ENCODE peak calls at places on chromosomes 1 and 21, in ten cellular contexts. One of them, this sample, is unnamed.

GRCh38 chr21:25956993-25957714 is 213.4 kb downstream of the APP start:
- DNase-seq in endodermal cell: no peak
- DNase-seq in fibroblast of mammary gland: peak; percentile 90
- DNase-seq in activated CD8-positive, alpha-beta T cell treated with anti-CD3 and anti-CD28 coated beads for 36 hours: no peak
- DNase-seq in PC-3: peak; percentile 36
- DNase-seq in left ventricle myocardium inferior: no peak
- DNase-seq in RWPE1: no peak
- DNase-seq in B cell: no peak
- DNase-seq in upper lobe of right lung: no peak
- DNase-seq in heart right ventricle: no peak
- DNase-seq in this sample: no peak

GRCh38 chr1:49052102-49052501 is 275.4 kb upstream of the BEND5 start:
- DNase-seq in endodermal cell: no peak
- DNase-seq in fibroblast of mammary gland: no peak
- DNase-seq in activated CD8-positive, alpha-beta T cell treated with anti-CD3 and anti-CD28 coated beads for 36 hours: no peak
- DNase-seq in PC-3: no peak
- DNase-seq in left ventricle myocardium inferior: no peak
- DNase-seq in RWPE1: no peak
- DNase-seq in B cell: no peak
- DNase-seq in upper lobe of right lung: no peak
- DNase-seq in heart right ventricle: no peak
- DNase-seq in this sample: no peak

GRCh38 chr1:203359010-203359571 is 8.2 kb upstream of the FMOD start:
- DNase-seq in endodermal cell: no peak
- DNase-seq in fibroblast of mammary gland: peak; percentile 60
- DNase-seq in activated CD8-positive, alpha-beta T cell treated with anti-CD3 and anti-CD28 coated beads for 36 hours: no peak
- DNase-seq in PC-3: no peak
- DNase-seq in left ventricle myocardium inferior: no peak
- DNase-seq in RWPE1: no peak
- DNase-seq in B cell: no peak
- DNase-seq in upper lobe of right lung: no peak
- DNase-seq in heart right ventricle: no peak
- DNase-seq in this sample: no peak

GRCh38 chr1:9388628-9389184 is 96.0 kb downstream of the SPSB1 start:
- DNase-seq in endodermal cell: no peak
- DNase-seq in fibroblast of mammary gland: peak; percentile 63
- DNase-seq in activated CD8-positive, alpha-beta T cell treated with anti-CD3 and anti-CD28 coated beads for 36 hours: no peak
- DNase-seq in PC-3: peak; percentile 53
- DNase-seq in left ventricle myocardium inferior: no peak
- DNase-seq in RWPE1: peak; percentile 48
- DNase-seq in B cell: no peak
- DNase-seq in upper lobe of right lung: no peak
- DNase-seq in heart right ventricle: peak; percentile 38
- DNase-seq in this sample: no peak

GRCh38 chr1:24929876-24930702 is at the start of gene RUNX3:
- DNase-seq in endodermal cell: peak; percentile 85
- DNase-seq in fibroblast of mammary gland: no peak
- DNase-seq in activated CD8-positive, alpha-beta T cell treated with anti-CD3 and anti-CD28 coated beads for 36 hours: peak; percentile 92
- DNase-seq in PC-3: peak; percentile 51
- DNase-seq in left ventricle myocardium inferior: peak; percentile 54
- DNase-seq in RWPE1: no peak
- DNase-seq in B cell: peak; percentile 93
- DNase-seq in upper lobe of right lung: peak; percentile 88
- DNase-seq in heart right ventricle: peak; percentile 70
- DNase-seq in this sample: no peak

GRCh38 chr1:4796999-4797375 is 142.6 kb downstream of the AJAP1 start:
- DNase-seq in endodermal cell: no peak
- DNase-seq in fibroblast of mammary gland: no peak
- DNase-seq in activated CD8-positive, alpha-beta T cell treated with anti-CD3 and anti-CD28 coated beads for 36 hours: no peak
- DNase-seq in PC-3: no peak
- DNase-seq in left ventricle myocardium inferior: no peak
- DNase-seq in RWPE1: no peak
- DNase-seq in B cell: no peak
- DNase-seq in upper lobe of right lung: peak; percentile 51
- DNase-seq in heart right ventricle: no peak
- DNase-seq in this sample: no peak

GRCh38 chr1:52904590-52905375 is 16.8 kb downstream of the ECHDC2 start:
- DNase-seq in endodermal cell: peak; percentile 91
- DNase-seq in fibroblast of mammary gland: peak; percentile 36
- DNase-seq in activated CD8-positive, alpha-beta T cell treated with anti-CD3 and anti-CD28 coated beads for 36 hours: peak; percentile 67
- DNase-seq in PC-3: peak; percentile 37
- DNase-seq in left ventricle myocardium inferior: no peak
- DNase-seq in RWPE1: peak; percentile 66
- DNase-seq in B cell: no peak
- DNase-seq in upper lobe of right lung: no peak
- DNase-seq in heart right ventricle: no peak
- DNase-seq in this sample: no peak

GRCh38 chr1:236502972-236503639 is 20.7 kb upstream of the LGALS8 start:
- DNase-seq in endodermal cell: peak; percentile 89
- DNase-seq in fibroblast of mammary gland: peak; percentile 58
- DNase-seq in activated CD8-positive, alpha-beta T cell treated with anti-CD3 and anti-CD28 coated beads for 36 hours: peak; percentile 9
- DNase-seq in PC-3: peak; percentile 85
- DNase-seq in left ventricle myocardium inferior: peak; percentile 38
- DNase-seq in RWPE1: peak; percentile 15
- DNase-seq in B cell: no peak
- DNase-seq in upper lobe of right lung: peak; percentile 75
- DNase-seq in heart right ventricle: peak; percentile 41
- DNase-seq in this sample: peak; percentile 12

GRCh38 chr1:19639999-19640362 is 4.1 kb upstream of the NBL1 start:
- DNase-seq in endodermal cell: no peak
- DNase-seq in fibroblast of mammary gland: peak; percentile 70
- DNase-seq in activated CD8-positive, alpha-beta T cell treated with anti-CD3 and anti-CD28 coated beads for 36 hours: no peak
- DNase-seq in PC-3: peak; percentile 64
- DNase-seq in left ventricle myocardium inferior: no peak
- DNase-seq in RWPE1: peak; percentile 62
- DNase-seq in B cell: no peak
- DNase-seq in upper lobe of right lung: no peak
- DNase-seq in heart right ventricle: no peak
- DNase-seq in this sample: no peak

GRCh38 chr1:245983294-245983967 is 523.6 kb downstream of the SMYD3 start:
- DNase-seq in endodermal cell: no peak
- DNase-seq in fibroblast of mammary gland: no peak
- DNase-seq in activated CD8-positive, alpha-beta T cell treated with anti-CD3 and anti-CD28 coated beads for 36 hours: no peak
- DNase-seq in PC-3: no peak
- DNase-seq in left ventricle myocardium inferior: no peak
- DNase-seq in RWPE1: no peak
- DNase-seq in B cell: no peak
- DNase-seq in upper lobe of right lung: no peak
- DNase-seq in heart right ventricle: no peak
- DNase-seq in this sample: no peak

GRCh38 chr1:11479375-11479979 is 522 bp downstream of the DISP3 start:
- DNase-seq in endodermal cell: no peak
- DNase-seq in fibroblast of mammary gland: no peak
- DNase-seq in activated CD8-positive, alpha-beta T cell treated with anti-CD3 and anti-CD28 coated beads for 36 hours: no peak
- DNase-seq in PC-3: no peak
- DNase-seq in left ventricle myocardium inferior: no peak
- DNase-seq in RWPE1: no peak
- DNase-seq in B cell: no peak
- DNase-seq in upper lobe of right lung: no peak
- DNase-seq in heart right ventricle: no peak
- DNase-seq in this sample: no peak

GRCh38 chr1:78229344-78229743 is 183.6 kb downstream of the GIPC2 start:
- DNase-seq in endodermal cell: no peak
- DNase-seq in fibroblast of mammary gland: peak; percentile 94
- DNase-seq in activated CD8-positive, alpha-beta T cell treated with anti-CD3 and anti-CD28 coated beads for 36 hours: no peak
- DNase-seq in PC-3: peak; percentile 86
- DNase-seq in left ventricle myocardium inferior: no peak
- DNase-seq in RWPE1: peak; percentile 70
- DNase-seq in B cell: no peak
- DNase-seq in upper lobe of right lung: no peak
- DNase-seq in heart right ventricle: no peak
- DNase-seq in this sample: no peak

GRCh38 chr1:40264354-40264781 is 6.3 kb downstream of the ZMPSTE24 start:
- DNase-seq in endodermal cell: no peak
- DNase-seq in fibroblast of mammary gland: peak; percentile 25
- DNase-seq in activated CD8-positive, alpha-beta T cell treated with anti-CD3 and anti-CD28 coated beads for 36 hours: peak; percentile 60
- DNase-seq in PC-3: no peak
- DNase-seq in left ventricle myocardium inferior: no peak
- DNase-seq in RWPE1: no peak
- DNase-seq in B cell: no peak
- DNase-seq in upper lobe of right lung: no peak
- DNase-seq in heart right ventricle: no peak
- DNase-seq in this sample: no peak

GRCh38 chr1:154856049-154856448 is 14.0 kb downstream of the KCNN3 start:
- DNase-seq in endodermal cell: no peak
- DNase-seq in fibroblast of mammary gland: no peak
- DNase-seq in activated CD8-positive, alpha-beta T cell treated with anti-CD3 and anti-CD28 coated beads for 36 hours: no peak
- DNase-seq in PC-3: no peak
- DNase-seq in left ventricle myocardium inferior: no peak
- DNase-seq in RWPE1: no peak
- DNase-seq in B cell: no peak
- DNase-seq in upper lobe of right lung: no peak
- DNase-seq in heart right ventricle: no peak
- DNase-seq in this sample: no peak

GRCh38 chr1:203656796-203657620 is 30.4 kb downstream of the ATP2B4 start:
- DNase-seq in endodermal cell: no peak
- DNase-seq in fibroblast of mammary gland: no peak
- DNase-seq in activated CD8-positive, alpha-beta T cell treated with anti-CD3 and anti-CD28 coated beads for 36 hours: no peak
- DNase-seq in PC-3: peak; percentile 60
- DNase-seq in left ventricle myocardium inferior: no peak
- DNase-seq in RWPE1: no peak
- DNase-seq in B cell: no peak
- DNase-seq in upper lobe of right lung: no peak
- DNase-seq in heart right ventricle: no peak
- DNase-seq in this sample: no peak

GRCh38 chr1:179803916-179804315 is 60.8 kb downstream of the FAM163A start:
- DNase-seq in endodermal cell: no peak
- DNase-seq in fibroblast of mammary gland: no peak
- DNase-seq in activated CD8-positive, alpha-beta T cell treated with anti-CD3 and anti-CD28 coated beads for 36 hours: no peak
- DNase-seq in PC-3: no peak
- DNase-seq in left ventricle myocardium inferior: no peak
- DNase-seq in RWPE1: no peak
- DNase-seq in B cell: no peak
- DNase-seq in upper lobe of right lung: no peak
- DNase-seq in heart right ventricle: no peak
- DNase-seq in this sample: no peak

GRCh38 chr1:156356875-156357534 is 12.0 kb upstream of the RHBG start:
- DNase-seq in endodermal cell: peak; percentile 96
- DNase-seq in fibroblast of mammary gland: no peak
- DNase-seq in activated CD8-positive, alpha-beta T cell treated with anti-CD3 and anti-CD28 coated beads for 36 hours: peak; percentile 74
- DNase-seq in PC-3: peak; percentile 94
- DNase-seq in left ventricle myocardium inferior: no peak
- DNase-seq in RWPE1: peak; percentile 89
- DNase-seq in B cell: peak; percentile 63
- DNase-seq in upper lobe of right lung: peak; percentile 84
- DNase-seq in heart right ventricle: peak; percentile 47
- DNase-seq in this sample: peak; percentile 76

GRCh38 chr1:113747376-113747775 is 11.9 kb downstream of the PHTF1 start:
- DNase-seq in endodermal cell: no peak
- DNase-seq in fibroblast of mammary gland: peak; percentile 17
- DNase-seq in activated CD8-positive, alpha-beta T cell treated with anti-CD3 and anti-CD28 coated beads for 36 hours: no peak
- DNase-seq in PC-3: no peak
- DNase-seq in left ventricle myocardium inferior: no peak
- DNase-seq in RWPE1: peak; percentile 42
- DNase-seq in B cell: no peak
- DNase-seq in upper lobe of right lung: no peak
- DNase-seq in heart right ventricle: no peak
- DNase-seq in this sample: no peak

GRCh38 chr21:17491716-17492414 is 21.0 kb upstream of the CXADR start:
- DNase-seq in endodermal cell: no peak
- DNase-seq in fibroblast of mammary gland: peak; percentile 100
- DNase-seq in activated CD8-positive, alpha-beta T cell treated with anti-CD3 and anti-CD28 coated beads for 36 hours: peak; percentile 26
- DNase-seq in PC-3: peak; percentile 94
- DNase-seq in left ventricle myocardium inferior: no peak
- DNase-seq in RWPE1: peak; percentile 76
- DNase-seq in B cell: no peak
- DNase-seq in upper lobe of right lung: no peak
- DNase-seq in heart right ventricle: no peak
- DNase-seq in this sample: no peak

GRCh38 chr1:230220478-230220877 is 153.4 kb downstream of the GALNT2 start:
- DNase-seq in endodermal cell: no peak
- DNase-seq in fibroblast of mammary gland: no peak
- DNase-seq in activated CD8-positive, alpha-beta T cell treated with anti-CD3 and anti-CD28 coated beads for 36 hours: no peak
- DNase-seq in PC-3: no peak
- DNase-seq in left ventricle myocardium inferior: no peak
- DNase-seq in RWPE1: no peak
- DNase-seq in B cell: no peak
- DNase-seq in upper lobe of right lung: no peak
- DNase-seq in heart right ventricle: no peak
- DNase-seq in this sample: no peak
- TF ChIP-seq CTCF in endodermal cell: peak; percentile 63
- TF ChIP-seq CTCF in fibroblast of mammary gland: no peak
- TF ChIP-seq CTCF in activated CD8-positive, alpha-beta T cell treated with anti-CD3 and anti-CD28 coated beads for 36 hours: no peak
- TF ChIP-seq CTCF in PC-3: no peak
- TF ChIP-seq CTCF in left ventricle myocardium inferior: no peak
- TF ChIP-seq CTCF in RWPE1: no peak
- TF ChIP-seq CTCF in B cell: no peak
- TF ChIP-seq CTCF in upper lobe of right lung: no peak
- TF ChIP-seq CTCF in heart right ventricle: no peak
- TF ChIP-seq CTCF in this sample: peak; percentile 38

GRCh38 chr1:107196973-107197562 is 56.2 kb downstream of the NTNG1 start:
- DNase-seq in endodermal cell: peak; percentile 81
- DNase-seq in fibroblast of mammary gland: peak; percentile 21
- DNase-seq in activated CD8-positive, alpha-beta T cell treated with anti-CD3 and anti-CD28 coated beads for 36 hours: peak; percentile 47
- DNase-seq in PC-3: peak; percentile 49
- DNase-seq in left ventricle myocardium inferior: no peak
- DNase-seq in RWPE1: no peak
- DNase-seq in B cell: peak; percentile 54
- DNase-seq in upper lobe of right lung: no peak
- DNase-seq in heart right ventricle: no peak
- DNase-seq in this sample: no peak
- TF ChIP-seq CTCF in endodermal cell: peak; percentile 91
- TF ChIP-seq CTCF in fibroblast of mammary gland: peak; percentile 31
- TF ChIP-seq CTCF in activated CD8-positive, alpha-beta T cell treated with anti-CD3 and anti-CD28 coated beads for 36 hours: peak; percentile 53
- TF ChIP-seq CTCF in PC-3: peak; percentile 81
- TF ChIP-seq CTCF in left ventricle myocardium inferior: no peak
- TF ChIP-seq CTCF in RWPE1: peak; percentile 26
- TF ChIP-seq CTCF in B cell: peak; percentile 71
- TF ChIP-seq CTCF in upper lobe of right lung: peak; percentile 28
- TF ChIP-seq CTCF in heart right ventricle: no peak
- TF ChIP-seq CTCF in this sample: peak; percentile 53

DNA sequence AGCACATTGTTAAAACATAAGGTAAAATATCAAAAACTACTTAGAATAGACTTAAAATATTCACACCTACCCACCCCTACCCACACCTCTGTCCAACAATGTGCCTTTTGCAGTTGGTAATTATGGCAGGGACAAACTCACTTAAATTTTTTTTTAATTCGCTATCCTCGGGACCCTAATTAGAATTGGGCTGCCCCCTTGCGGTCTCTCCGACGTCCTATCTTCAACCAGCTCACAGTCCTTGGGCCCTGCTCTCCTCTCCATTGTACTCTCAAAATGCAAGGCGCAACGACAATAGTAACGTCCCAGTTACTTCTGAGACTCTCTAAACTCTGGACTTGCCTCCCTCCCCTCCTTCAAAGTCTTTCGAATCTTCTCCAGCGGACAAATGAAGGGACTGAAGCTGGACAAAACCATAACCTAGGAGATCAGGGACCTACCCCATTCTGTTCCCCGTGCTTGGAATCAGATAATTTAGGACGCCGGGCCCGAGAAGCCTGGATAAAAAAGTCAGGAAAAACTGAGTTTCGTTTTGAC is 1.1 kb upstream of the CIART start:
- DNase-seq in endodermal cell: peak; percentile 89
- DNase-seq in fibroblast of mammary gland: peak; percentile 71
- DNase-seq in activated CD8-positive, alpha-beta T cell treated with anti-CD3 and anti-CD28 coated beads for 36 hours: peak; percentile 83
- DNase-seq in PC-3: peak; percentile 81
- DNase-seq in left ventricle myocardium inferior: peak; percentile 79
- DNase-seq in RWPE1: peak; percentile 56
- DNase-seq in B cell: peak; percentile 71
- DNase-seq in upper lobe of right lung: peak; percentile 79
- DNase-seq in heart right ventricle: peak; percentile 68
- DNase-seq in this sample: no peak
- TF ChIP-seq CTCF in endodermal cell: peak; percentile 87
- TF ChIP-seq CTCF in fibroblast of mammary gland: peak; percentile 69
- TF ChIP-seq CTCF in activated CD8-positive, alpha-beta T cell treated with anti-CD3 and anti-CD28 coated beads for 36 hours: peak; percentile 70
- TF ChIP-seq CTCF in PC-3: peak; percentile 97
- TF ChIP-seq CTCF in left ventricle myocardium inferior: peak; percentile 81
- TF ChIP-seq CTCF in RWPE1: peak; percentile 80
- TF ChIP-seq CTCF in B cell: peak; percentile 77
- TF ChIP-seq CTCF in upper lobe of right lung: peak; percentile 75
- TF ChIP-seq CTCF in heart right ventricle: peak; percentile 81
- TF ChIP-seq CTCF in this sample: peak; percentile 69

GRCh38 chr1:200973937-200974657 is 49.4 kb downstream of the KIF21B start:
- DNase-seq in endodermal cell: no peak
- DNase-seq in fibroblast of mammary gland: no peak
- DNase-seq in activated CD8-positive, alpha-beta T cell treated with anti-CD3 and anti-CD28 coated beads for 36 hours: no peak
- DNase-seq in PC-3: no peak
- DNase-seq in left ventricle myocardium inferior: no peak
- DNase-seq in RWPE1: no peak
- DNase-seq in B cell: no peak
- DNase-seq in upper lobe of right lung: no peak
- DNase-seq in heart right ventricle: no peak
- DNase-seq in this sample: no peak
- TF ChIP-seq CTCF in endodermal cell: no peak
- TF ChIP-seq CTCF in fibroblast of mammary gland: no peak
- TF ChIP-seq CTCF in activated CD8-positive, alpha-beta T cell treated with anti-CD3 and anti-CD28 coated beads for 36 hours: no peak
- TF ChIP-seq CTCF in PC-3: no peak
- TF ChIP-seq CTCF in left ventricle myocardium inferior: no peak
- TF ChIP-seq CTCF in RWPE1: no peak
- TF ChIP-seq CTCF in B cell: no peak
- TF ChIP-seq CTCF in upper lobe of right lung: no peak
- TF ChIP-seq CTCF in heart right ventricle: no peak
- TF ChIP-seq CTCF in this sample: no peak

This sample was measured in progenitor cell of endocrine pancreas.